ENCODE peak calls at places on chromosomes 11 and 22, in eight cellular contexts. One of them, this sample, is unnamed.

GRCh38 chr11:12079726-12080556 is 30.4 kb upstream of the MICAL2 start:
- DNase-seq in amniotic stem cell: peak; percentile 93
- DNase-seq in mucosa of gallbladder: no peak
- DNase-seq in GDM1: no peak
- DNase-seq in erythroblast: no peak
- DNase-seq in stimulated activated CD4-positive, alpha-beta T cell treated with anti-CD3 and anti-CD28 coated beads, Interleukin-12 subunit alpha, Interleukin-12 subunit beta, amount 100 ng/mL, for 48 hours: no peak
- DNase-seq in AG08396: peak; percentile 70
- DNase-seq in amygdala: no peak
- DNase-seq in this sample: peak; percentile 99

GRCh38 chr22:23898006-23898974 is 4.1 kb downstream of the MIF start:
- DNase-seq in mucosa of gallbladder: no peak
- DNase-seq in amygdala: no peak
- DNase-seq in AG08396: no peak
- DNase-seq in stimulated activated CD4-positive, alpha-beta T cell treated with anti-CD3 and anti-CD28 coated beads, Interleukin-12 subunit alpha, Interleukin-12 subunit beta, amount 100 ng/mL, for 48 hours: no peak
- DNase-seq in GDM1: no peak
- DNase-seq in erythroblast: peak; percentile 77
- DNase-seq in amniotic stem cell: no peak
- DNase-seq in this sample: no peak

GRCh38 chr11:130866831-130867230 is 49.4 kb downstream of the SNX19 start:
- DNase-seq in mucosa of gallbladder: no peak
- DNase-seq in GDM1: no peak
- DNase-seq in amygdala: no peak
- DNase-seq in AG08396: no peak
- DNase-seq in amniotic stem cell: no peak
- DNase-seq in stimulated activated CD4-positive, alpha-beta T cell treated with anti-CD3 and anti-CD28 coated beads, Interleukin-12 subunit alpha, Interleukin-12 subunit beta, amount 100 ng/mL, for 48 hours: no peak
- DNase-seq in erythroblast: no peak
- DNase-seq in this sample: no peak

GRCh38 chr22:20957691-20958440 is 9.2 kb upstream of the AIFM3 start:
- DNase-seq in GDM1: no peak
- DNase-seq in erythroblast: peak; percentile 53
- DNase-seq in mucosa of gallbladder: no peak
- DNase-seq in amygdala: no peak
- DNase-seq in amniotic stem cell: no peak
- DNase-seq in stimulated activated CD4-positive, alpha-beta T cell treated with anti-CD3 and anti-CD28 coated beads, Interleukin-12 subunit alpha, Interleukin-12 subunit beta, amount 100 ng/mL, for 48 hours: no peak
- DNase-seq in AG08396: peak; percentile 65
- DNase-seq in this sample: no peak

GRCh38 chr11:59666969-59667368 is 1.9 kb downstream of the PATL1 start:
- DNase-seq in stimulated activated CD4-positive, alpha-beta T cell treated with anti-CD3 and anti-CD28 coated beads, Interleukin-12 subunit alpha, Interleukin-12 subunit beta, amount 100 ng/mL, for 48 hours: no peak
- DNase-seq in mucosa of gallbladder: no peak
- DNase-seq in GDM1: no peak
- DNase-seq in amygdala: no peak
- DNase-seq in erythroblast: no peak
- DNase-seq in AG08396: no peak
- DNase-seq in amniotic stem cell: peak; percentile 4
- DNase-seq in this sample: no peak

GRCh38 chr22:20391222-20391621 is 2.7 kb upstream of the ZNF74 start:
- DNase-seq in erythroblast: no peak
- DNase-seq in AG08396: no peak
- DNase-seq in GDM1: no peak
- DNase-seq in stimulated activated CD4-positive, alpha-beta T cell treated with anti-CD3 and anti-CD28 coated beads, Interleukin-12 subunit alpha, Interleukin-12 subunit beta, amount 100 ng/mL, for 48 hours: no peak
- DNase-seq in mucosa of gallbladder: no peak
- DNase-seq in amygdala: no peak
- DNase-seq in amniotic stem cell: no peak
- DNase-seq in this sample: no peak

GRCh38 chr22:27045103-27045940 is 387.9 kb downstream of the MIAT start:
- DNase-seq in AG08396: peak; percentile 39
- DNase-seq in amniotic stem cell: no peak
- DNase-seq in amygdala: no peak
- DNase-seq in mucosa of gallbladder: no peak
- DNase-seq in erythroblast: no peak
- DNase-seq in GDM1: no peak
- DNase-seq in stimulated activated CD4-positive, alpha-beta T cell treated with anti-CD3 and anti-CD28 coated beads, Interleukin-12 subunit alpha, Interleukin-12 subunit beta, amount 100 ng/mL, for 48 hours: no peak
- DNase-seq in this sample: peak; percentile 15

GRCh38 chr11:73233211-73233610 is 15.1 kb downstream of the P2RY2 start:
- DNase-seq in mucosa of gallbladder: no peak
- DNase-seq in AG08396: no peak
- DNase-seq in erythroblast: no peak
- DNase-seq in GDM1: no peak
- DNase-seq in amygdala: no peak
- DNase-seq in amniotic stem cell: no peak
- DNase-seq in stimulated activated CD4-positive, alpha-beta T cell treated with anti-CD3 and anti-CD28 coated beads, Interleukin-12 subunit alpha, Interleukin-12 subunit beta, amount 100 ng/mL, for 48 hours: no peak
- DNase-seq in this sample: no peak

GRCh38 chr22:17384612-17385345 is 15.5 kb downstream of the CECR2 start:
- DNase-seq in amygdala: no peak
- DNase-seq in erythroblast: no peak
- DNase-seq in stimulated activated CD4-positive, alpha-beta T cell treated with anti-CD3 and anti-CD28 coated beads, Interleukin-12 subunit alpha, Interleukin-12 subunit beta, amount 100 ng/mL, for 48 hours: no peak
- DNase-seq in amniotic stem cell: no peak
- DNase-seq in GDM1: no peak
- DNase-seq in AG08396: no peak
- DNase-seq in mucosa of gallbladder: no peak
- DNase-seq in this sample: no peak

GRCh38 chr11:330694-331314 is 10.1 kb upstream of the IFITM3 start:
- DNase-seq in amniotic stem cell: no peak
- DNase-seq in erythroblast: no peak
- DNase-seq in stimulated activated CD4-positive, alpha-beta T cell treated with anti-CD3 and anti-CD28 coated beads, Interleukin-12 subunit alpha, Interleukin-12 subunit beta, amount 100 ng/mL, for 48 hours: no peak
- DNase-seq in amygdala: no peak
- DNase-seq in GDM1: no peak
- DNase-seq in mucosa of gallbladder: no peak
- DNase-seq in AG08396: no peak
- DNase-seq in this sample: no peak

GRCh38 chr11:111064118-111064517 is 181.4 kb upstream of the POU2AF2 start:
- DNase-seq in amygdala: no peak
- DNase-seq in stimulated activated CD4-positive, alpha-beta T cell treated with anti-CD3 and anti-CD28 coated beads, Interleukin-12 subunit alpha, Interleukin-12 subunit beta, amount 100 ng/mL, for 48 hours: no peak
- DNase-seq in mucosa of gallbladder: no peak
- DNase-seq in erythroblast: no peak
- DNase-seq in AG08396: peak; percentile 67
- DNase-seq in GDM1: no peak
- DNase-seq in amniotic stem cell: no peak
- DNase-seq in this sample: peak; percentile 53

GRCh38 chr11:47154738-47155570 is 21.7 kb downstream of the ARFGAP2 start:
- DNase-seq in GDM1: peak; percentile 50
- DNase-seq in mucosa of gallbladder: no peak
- DNase-seq in amygdala: no peak
- DNase-seq in AG08396: no peak
- DNase-seq in stimulated activated CD4-positive, alpha-beta T cell treated with anti-CD3 and anti-CD28 coated beads, Interleukin-12 subunit alpha, Interleukin-12 subunit beta, amount 100 ng/mL, for 48 hours: no peak
- DNase-seq in amniotic stem cell: no peak
- DNase-seq in erythroblast: no peak
- DNase-seq in this sample: no peak

GRCh38 chr11:35235944-35236666 is 97.1 kb downstream of the CD44 start:
- DNase-seq in GDM1: no peak
- DNase-seq in amygdala: no peak
- DNase-seq in erythroblast: no peak
- DNase-seq in stimulated activated CD4-positive, alpha-beta T cell treated with anti-CD3 and anti-CD28 coated beads, Interleukin-12 subunit alpha, Interleukin-12 subunit beta, amount 100 ng/mL, for 48 hours: peak; percentile 47
- DNase-seq in mucosa of gallbladder: peak; percentile 83
- DNase-seq in AG08396: no peak
- DNase-seq in amniotic stem cell: no peak
- DNase-seq in this sample: no peak

GRCh38 chr22:19745155-19746133 is 15.1 kb upstream of the TBX1 start:
- DNase-seq in erythroblast: no peak
- DNase-seq in AG08396: no peak
- DNase-seq in GDM1: no peak
- DNase-seq in mucosa of gallbladder: no peak
- DNase-seq in amniotic stem cell: no peak
- DNase-seq in amygdala: no peak
- DNase-seq in stimulated activated CD4-positive, alpha-beta T cell treated with anti-CD3 and anti-CD28 coated beads, Interleukin-12 subunit alpha, Interleukin-12 subunit beta, amount 100 ng/mL, for 48 hours: no peak
- DNase-seq in this sample: no peak

GRCh38 chr22:37325024-37325395 is 42.7 kb downstream of the CYTH4 start:
- DNase-seq in stimulated activated CD4-positive, alpha-beta T cell treated with anti-CD3 and anti-CD28 coated beads, Interleukin-12 subunit alpha, Interleukin-12 subunit beta, amount 100 ng/mL, for 48 hours: no peak
- DNase-seq in erythroblast: no peak
- DNase-seq in GDM1: no peak
- DNase-seq in AG08396: no peak
- DNase-seq in amygdala: no peak
- DNase-seq in amniotic stem cell: no peak
- DNase-seq in mucosa of gallbladder: no peak
- DNase-seq in this sample: no peak

GRCh38 chr22:38177926-38178604 is 3.6 kb downstream of the PLA2G6 start:
- DNase-seq in mucosa of gallbladder: peak; percentile 77
- DNase-seq in erythroblast: no peak
- DNase-seq in GDM1: no peak
- DNase-seq in stimulated activated CD4-positive, alpha-beta T cell treated with anti-CD3 and anti-CD28 coated beads, Interleukin-12 subunit alpha, Interleukin-12 subunit beta, amount 100 ng/mL, for 48 hours: no peak
- DNase-seq in amniotic stem cell: peak; percentile 36
- DNase-seq in amygdala: no peak
- DNase-seq in AG08396: peak; percentile 73
- DNase-seq in this sample: no peak

GRCh38 chr22:42360348-42360747 is 71.9 kb downstream of the NFAM1 start:
- DNase-seq in erythroblast: no peak
- DNase-seq in mucosa of gallbladder: no peak
- DNase-seq in GDM1: no peak
- DNase-seq in AG08396: no peak
- DNase-seq in amniotic stem cell: no peak
- DNase-seq in amygdala: no peak
- DNase-seq in stimulated activated CD4-positive, alpha-beta T cell treated with anti-CD3 and anti-CD28 coated beads, Interleukin-12 subunit alpha, Interleukin-12 subunit beta, amount 100 ng/mL, for 48 hours: no peak
- DNase-seq in this sample: no peak

GRCh38 chr22:48475661-48476345 is 1351.9 kb downstream of the BRD1 start:
- DNase-seq in amniotic stem cell: no peak
- DNase-seq in mucosa of gallbladder: no peak
- DNase-seq in erythroblast: no peak
- DNase-seq in stimulated activated CD4-positive, alpha-beta T cell treated with anti-CD3 and anti-CD28 coated beads, Interleukin-12 subunit alpha, Interleukin-12 subunit beta, amount 100 ng/mL, for 48 hours: no peak
- DNase-seq in amygdala: no peak
- DNase-seq in GDM1: no peak
- DNase-seq in AG08396: no peak
- DNase-seq in this sample: no peak